ENCODE peak calls at places on chromosomes 12 and 14, in seven cellular contexts. Q, F, Z, B, A, M and C are unnamed samples.

GRCh38 chr14:92492261-92492660 is 21.3 kb upstream of the RIN3 start:
- DNase-seq in M (no peak), A (no peak), Z (no peak), Q (peak; percentile 26), B (no peak), F (no peak), C (no peak)

GRCh38 chr12:89126712-89127111 is 225.6 kb downstream of the DUSP6 start:
- DNase-seq in B (peak; percentile 45), Q (no peak), M (no peak), Z (no peak), A (no peak), F (no peak), C (peak; percentile 93)

GRCh38 chr12:121754836-121755235 is 38.7 kb downstream of the RHOF start:
- DNase-seq in Z (no peak), B (no peak), F (no peak), M (no peak), A (no peak), Q (no peak), C (no peak)

GRCh38 chr12:46364777-46365580 is 7.6 kb downstream of the SLC38A2 start:
- DNase-seq in B (peak; percentile 85), M (no peak), A (no peak), Q (no peak), Z (peak; percentile 61), F (no peak), C (no peak)

GRCh38 chr14:105366386-105367074 is 31.8 kb upstream of the TEX22 start:
- DNase-seq in A (no peak), M (no peak), Q (no peak), Z (no peak), B (no peak), F (no peak), C (no peak)

GRCh38 chr12:32302218-32302826 is 97.0 kb upstream of the FGD4 start:
- DNase-seq in Q (no peak), Z (no peak), M (no peak), A (peak; percentile 83), F (peak; percentile 72), B (no peak), C (peak; percentile 17)

GRCh38 chr12:55931780-55932545 is 1.0 kb downstream of the DGKA start:
- DNase-seq in A (peak; percentile 40), F (peak; percentile 70), Z (peak; percentile 60), M (no peak), Q (peak; percentile 73), B (peak; percentile 29), C (no peak)

GRCh38 chr14:102804858-102805257 is 27.6 kb downstream of the TRAF3 start:
- DNase-seq in Z (no peak), Q (no peak), M (no peak), A (no peak), B (no peak), F (no peak), C (no peak)

GRCh38 chr14:64816221-64816783 is 63.4 kb downstream of the SPTB start:
- DNase-seq in A (no peak), B (no peak), F (no peak), M (no peak), Z (no peak), Q (no peak), C (no peak)

GRCh38 chr12:50699940-50700339 is 64.0 kb upstream of the ATF1 start:
- DNase-seq in Q (no peak), M (no peak), F (no peak), B (no peak), A (no peak), Z (no peak), C (no peak)

GRCh38 chr12:6925543-6926279 is 2.0 kb upstream of the ATN1 start:
- DNase-seq in Z (peak; percentile 92), B (peak; percentile 90), F (peak; percentile 90), A (peak; percentile 96), Q (peak; percentile 84), M (peak; percentile 70), C (no peak)

GRCh38 chr12:98863167-98863566 is 218.1 kb downstream of the APAF1 start:
- DNase-seq in Q (no peak), Z (no peak), B (no peak), A (peak; percentile 89), M (no peak), F (peak; percentile 78), C (no peak)

GRCh38 chr12:109134186-109134917 is 18.0 kb downstream of the ACACB start:
- DNase-seq in B (no peak), A (peak; percentile 61), F (peak; percentile 81), M (no peak), Q (peak; percentile 74), Z (no peak), C (peak; percentile 66)

GRCh38 chr12:120137833-120138232 is 21.3 kb upstream of the RAB35 start:
- DNase-seq in A (no peak), Z (no peak), Q (no peak), B (no peak), F (no peak), M (no peak), C (no peak)

GRCh38 chr14:38171197-38171596 is 36.5 kb upstream of the SSTR1 start:
- DNase-seq in F (no peak), A (no peak), Z (no peak), Q (no peak), B (peak; percentile 33), M (no peak), C (no peak)

GRCh38 chr14:88868558-88869159 is 44.2 kb downstream of the TTC8 start:
- DNase-seq in A (peak; percentile 37), F (no peak), Q (no peak), M (no peak), B (peak; percentile 23), Z (no peak), C (no peak)

GRCh38 chr12:115963030-115963480 is 314.4 kb downstream of the MED13L start:
- DNase-seq in Z (peak; percentile 84), F (no peak), M (no peak), B (peak; percentile 78), A (no peak), Q (no peak), C (peak; percentile 52)

GRCh38 chr12:68038650-68039049 is 49.4 kb downstream of the IFNG-AS1 start:
- DNase-seq in B (no peak), A (no peak), M (no peak), Z (no peak), F (no peak), Q (no peak), C (no peak)

GRCh38 chr12:3243376-3244084 is 166.4 kb downstream of the TSPAN9 start:
- DNase-seq in F (no peak), Z (no peak), B (no peak), A (no peak), M (no peak), Q (no peak), C (no peak)

GRCh38 chr14:77026166-77026929 is 2.2 kb downstream of the IRF2BPL start:
- DNase-seq in Q (peak; percentile 76), B (peak; percentile 51), A (peak; percentile 61), Z (peak; percentile 62), M (peak; percentile 30), F (no peak), C (peak; percentile 55)

GRCh38 chr12:42156232-42156631 is 11.6 kb upstream of the GXYLT1 start:
- DNase-seq in A (no peak), Q (no peak), M (no peak), B (no peak), F (no peak), Z (no peak), C (no peak)

DNA sequence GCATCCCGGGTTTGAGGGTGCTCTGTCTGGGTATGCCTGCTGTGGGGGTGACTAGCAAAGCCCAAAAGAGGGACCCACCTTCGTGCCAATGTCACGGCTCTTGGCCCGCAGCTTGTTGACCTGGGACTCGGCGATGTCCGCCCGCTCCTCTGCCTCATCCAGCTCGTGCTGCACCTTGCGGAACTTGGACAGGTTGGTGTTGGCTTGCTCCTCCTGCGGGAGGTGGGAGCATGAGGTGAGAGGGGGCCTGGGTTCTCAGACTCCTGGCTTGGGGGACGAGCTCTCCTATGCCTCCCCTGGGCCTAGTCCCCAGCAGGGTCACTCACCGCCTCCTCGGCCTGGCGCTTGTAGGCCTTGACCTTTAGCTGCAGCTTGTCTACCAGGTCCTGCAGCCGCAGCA is 5.6 kb upstream of the MYH6 start:
- DNase-seq in M (no peak), Z (no peak), A (no peak), Q (no peak), B (no peak), F (no peak), C (no peak)
- H4K8ac ChIP-seq in M (no peak overlapping the region), Z (peak overlapping the region; percentile 4), A (no peak overlapping the region), Q (no peak overlapping the region), B (no peak overlapping the region), F (no peak overlapping the region), C (no peak overlapping the region)

DNA sequence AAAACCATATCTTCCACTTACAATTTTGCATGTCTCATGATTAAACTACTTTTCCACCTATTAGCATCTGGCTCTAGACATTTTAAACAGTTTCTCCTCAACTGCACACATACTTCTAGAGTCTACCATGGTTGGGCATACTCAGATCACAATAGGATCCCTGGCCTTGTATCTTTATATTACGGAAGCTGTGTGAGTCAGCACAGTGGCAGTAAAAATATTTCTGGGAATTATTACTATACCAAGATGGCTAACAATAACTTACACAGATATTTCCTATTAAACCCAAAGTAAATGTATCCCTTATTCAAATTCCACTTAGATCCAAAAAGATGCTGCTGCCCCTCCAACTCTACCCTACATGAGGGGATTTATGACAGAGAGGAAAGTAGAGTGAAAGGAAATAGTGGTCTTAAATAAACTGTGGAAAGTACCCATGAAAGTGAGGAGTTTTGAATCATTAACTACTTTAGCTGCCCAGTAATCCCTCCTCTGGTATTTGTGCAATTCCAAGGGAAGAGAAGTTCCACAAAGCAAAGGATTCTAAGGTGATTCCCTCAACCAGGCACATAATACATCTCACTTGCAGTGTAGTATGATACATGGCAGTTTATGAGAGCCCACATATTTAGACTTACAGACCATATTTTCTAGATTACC is 14.0 kb upstream of the CPSF6 start:
- DNase-seq in M (no peak), Z (no peak), A (no peak), B (no peak), Q (no peak), F (no peak), C (no peak)
- H4K8ac ChIP-seq in M (no peak overlapping the region), Z (no peak overlapping the region), A (no peak overlapping the region), B (no peak overlapping the region), Q (no peak overlapping the region), F (no peak overlapping the region), C (no peak overlapping the region)

GRCh38 chr12:91078501-91078900 is 20.7 kb upstream of the KERA start:
- DNase-seq in B (no peak), Z (no peak), F (no peak), Q (no peak), M (no peak), A (peak; percentile 85), C (no peak)

GRCh38 chr12:91072931-91073330 is 15.1 kb upstream of the KERA start:
- DNase-seq in F (no peak), M (no peak), B (no peak), A (no peak), Z (no peak), Q (no peak), C (no peak)

GRCh38 chr12:91077228-91077954 is 19.6 kb upstream of the KERA start:
- DNase-seq in Q (no peak), F (no peak), Z (no peak), B (no peak), M (no peak), A (peak; percentile 58), C (no peak)

GRCh38 chr12:91074851-91075250 is 17.0 kb upstream of the KERA start:
- DNase-seq in B (no peak), A (no peak), Z (no peak), F (no peak), M (no peak), Q (no peak), C (no peak)

GRCh38 chr12:91074068-91074819 is 16.4 kb upstream of the KERA start:
- DNase-seq in Q (no peak), F (no peak), A (no peak), Z (no peak), M (no peak), B (peak; percentile 29), C (no peak)
- H4K8ac ChIP-seq in Q (no peak overlapping the region), F (no peak overlapping the region), A (no peak overlapping the region), Z (no peak overlapping the region), M (no peak overlapping the region), B (no peak overlapping the region), C (no peak overlapping the region)

GRCh38 chr12:53231859-53232640 is at the start of gene RARG:
- DNase-seq in A (peak; percentile 64), F (peak; percentile 79), B (no peak), Z (peak; percentile 51), M (no peak), Q (peak; percentile 83), C (peak; percentile 60)
- H4K8ac ChIP-seq in A (no peak within 1 kb of the TSS), F (no peak within 1 kb of the TSS), B (peak within 1 kb of the TSS; percentile 71), Z (peak within 1 kb of the TSS; percentile 91), M (no peak within 1 kb of the TSS), Q (no peak within 1 kb of the TSS), C (peak within 1 kb of the TSS; percentile 63)